ENCODE peak calls at places on chromosomes 11 and 22, in eight cellular contexts. U, R, I, D, K, O, V and G are unnamed samples.

GRCh38 chr22:50162391-50162956 is 8.1 kb upstream of the PANX2 start:
- DNase-seq in U (no peak), R (no peak), I (no peak), D (no peak), K (no peak), O (no peak), V (no peak), G (no peak)

GRCh38 chr22:19959043-19959586 is 17.5 kb upstream of the TXNRD2 start:
- DNase-seq in U (peak), R (no peak), I (peak), D (no peak), K (no peak), O (no peak), V (no peak), G (no peak)

GRCh38 chr11:122202951-122203456 is 87.0 kb upstream of the BLID start:
- DNase-seq in U (peak), R (no peak), I (peak), D (peak), K (no peak), O (peak), V (peak), G (peak)

GRCh38 chr11:74701351-74701750 is 29.9 kb downstream of the CHRDL2 start:
- DNase-seq in U (peak), R (no peak), I (no peak), D (no peak), K (no peak), O (peak), V (peak), G (no peak)

GRCh38 chr11:61477734-61478148 is 30.8 kb upstream of the LRRC10B start:
- DNase-seq in U (peak), R (peak), I (peak), D (no peak), K (peak), O (peak), V (peak), G (no peak)

GRCh38 chr11:128632151-128632791 is 44.9 kb upstream of the ETS1 start:
- DNase-seq in U (peak), R (peak), I (peak), D (peak), K (no peak), O (peak), V (peak), G (no peak)

GRCh38 chr11:134399293-134399654 is 12.8 kb downstream of the B3GAT1 start:
- DNase-seq in U (no peak), R (no peak), I (no peak), D (no peak), K (no peak), O (no peak), V (no peak), G (no peak)

GRCh38 chr22:44443641-44444235 is 54.3 kb downstream of the RTL6 start:
- DNase-seq in U (no peak), R (no peak), I (no peak), D (no peak), K (no peak), O (no peak), V (no peak), G (no peak)

GRCh38 chr22:23305321-23305910 is 125.1 kb downstream of the BCR start:
- DNase-seq in U (peak), R (no peak), I (peak), D (peak), K (no peak), O (no peak), V (no peak), G (no peak)

GRCh38 chr11:74418509-74418895 is 20.3 kb upstream of the PGM2L1 start:
- DNase-seq in U (peak), R (no peak), I (peak), D (peak), K (peak), O (no peak), V (peak), G (peak)

GRCh38 chr11:47375546-47376085 is 2.7 kb downstream of the SPI1 start:
- DNase-seq in U (no peak), R (no peak), I (no peak), D (no peak), K (no peak), O (no peak), V (no peak), G (no peak)

GRCh38 chr11:35011389-35011788 is 95.0 kb downstream of the PDHX start:
- DNase-seq in U (peak), R (no peak), I (peak), D (peak), K (no peak), O (no peak), V (peak), G (no peak)

GRCh38 chr11:44456544-44457270 is 108.8 kb upstream of the CD82 start:
- DNase-seq in U (peak), R (no peak), I (no peak), D (peak), K (no peak), O (no peak), V (peak), G (no peak)

GRCh38 chr11:40388097-40388818 is 1071.2 kb downstream of the LRRC4C start:
- DNase-seq in U (peak), R (no peak), I (peak), D (peak), K (no peak), O (no peak), V (no peak), G (no peak)

GRCh38 chr22:34702279-34702678 is 363.7 kb upstream of the ISX start:
- DNase-seq in U (no peak), R (no peak), I (no peak), D (no peak), K (peak), O (no peak), V (no peak), G (no peak)